ENCODE peak calls at places on chromosome 3, in eight cellular contexts. C, S, V, T, N, L, Q and A are unnamed samples.

GRCh38 chr3:169811606-169812123 is 1.0 kb upstream of the LRRIQ4 start:
- DNase-seq in V (no peak), C (no peak), S (peak), N (no peak), T (no peak), L (no peak), Q (peak), A (peak)

GRCh38 chr3:108089544-108089943 is 1.3 kb downstream of the CD47 start:
- DNase-seq in T (no peak), S (no peak), V (peak), C (no peak), Q (no peak), L (no peak), N (no peak), A (no peak)

GRCh38 chr3:127547761-127548605 is 42.5 kb downstream of the TPRA1 start:
- DNase-seq in V (peak), S (peak), Q (peak), T (peak), L (peak), N (peak), C (peak), A (peak)

GRCh38 chr3:46564190-46565112 is 1.7 kb downstream of the LRRC2 start:
- DNase-seq in T (no peak), C (no peak), V (no peak), Q (no peak), L (no peak), N (no peak), S (no peak), A (no peak)

GRCh38 chr3:64166584-64167155 is 58.6 kb downstream of the PRICKLE2 start:
- DNase-seq in C (no peak), V (no peak), S (no peak), N (peak), L (no peak), Q (no peak), T (peak), A (no peak)

GRCh38 chr3:84967767-84968581 is 9.2 kb downstream of the CADM2 start:
- DNase-seq in T (peak), V (peak), L (no peak), C (no peak), Q (no peak), N (no peak), S (no peak), A (no peak)

GRCh38 chr3:15465876-15466585 is 38.6 kb downstream of the EAF1 start:
- DNase-seq in N (no peak), S (no peak), T (no peak), L (peak), C (no peak), Q (no peak), V (no peak), A (no peak)

GRCh38 chr3:43873723-43874122 is 183.0 kb downstream of the ABHD5 start:
- DNase-seq in T (no peak), V (no peak), Q (no peak), C (no peak), L (no peak), S (no peak), N (no peak), A (no peak)

GRCh38 chr3:123389338-123389910 is 59.5 kb downstream of the ADCY5 start:
- DNase-seq in C (no peak), S (no peak), V (no peak), N (no peak), Q (no peak), L (no peak), T (no peak), A (no peak)

GRCh38 chr3:192397012-192397411 is 330.3 kb downstream of the FGF12 start:
- DNase-seq in N (no peak), C (no peak), V (no peak), L (no peak), Q (no peak), S (no peak), T (no peak), A (no peak)

GRCh38 chr3:49005998-49006397 is 1.2 kb upstream of the WDR6 start:
- DNase-seq in S (no peak), L (no peak), N (no peak), Q (no peak), C (no peak), V (no peak), T (no peak), A (no peak)

GRCh38 chr3:152317956-152318355 is 49.2 kb downstream of the MBNL1 start:
- DNase-seq in S (peak), T (no peak), V (no peak), C (no peak), Q (no peak), L (no peak), N (no peak), A (peak)

GRCh38 chr3:38253704-38254103 is 11.9 kb upstream of the SLC22A13 start:
- DNase-seq in L (no peak), T (no peak), Q (no peak), N (no peak), S (no peak), C (no peak), V (no peak), A (no peak)

GRCh38 chr3:8622873-8623725 is 21.5 kb downstream of the SSUH2 start:
- DNase-seq in V (peak), C (no peak), L (peak), Q (peak), S (peak), T (peak), N (peak), A (peak)

GRCh38 chr3:35322070-35322469 is 317.3 kb upstream of the ARPP21 start:
- DNase-seq in S (no peak), Q (no peak), V (no peak), C (no peak), T (no peak), N (no peak), L (no peak), A (no peak)